ENCODE peak calls at places on chromosomes 2 and 18, in five cellular contexts. B, J, M, G and C are unnamed samples.

GRCh38 chr18:45249306-45249705 is 366.0 kb upstream of the SLC14A2 start:
- DNase-seq in B (peak), M (no peak), J (no peak), G (no peak), C (peak)

GRCh38 chr18:39424261-39424660 is 1858.7 kb upstream of the CELF4 start:
- DNase-seq in J (no peak), M (no peak), G (no peak), B (peak), C (no peak)

GRCh38 chr2:184920451-184920965 is 322.2 kb downstream of the ZNF804A start:
- DNase-seq in M (no peak), B (peak), J (no peak), G (peak), C (no peak)

GRCh38 chr2:84435331-84436081 is 23.6 kb downstream of the SUCLG1 start:
- DNase-seq in M (no peak), G (no peak), J (no peak), B (peak), C (peak)

GRCh38 chr2:18623782-18624181 is 34.4 kb upstream of the NT5C1B start:
- DNase-seq in G (no peak), B (peak), J (no peak), M (no peak), C (no peak)

GRCh38 chr2:109545828-109546713 is 67.7 kb downstream of the SEPTIN10 start:
- DNase-seq in M (peak), G (peak), B (peak), J (peak), C (peak)

GRCh38 chr2:232292395-232293154 is 86.0 kb upstream of the ALPP start:
- DNase-seq in B (peak), M (peak), J (no peak), G (peak), C (peak)

GRCh38 chr2:127763776-127764175 is 47.2 kb downstream of the WDR33 start:
- DNase-seq in G (no peak), J (no peak), M (no peak), B (peak), C (no peak)

GRCh38 chr2:241216211-241216761 is 27.8 kb downstream of the ANO7 start:
- DNase-seq in J (no peak), B (no peak), G (peak), M (peak), C (peak)

GRCh38 chr2:120803764-120804335 is 68.2 kb downstream of the GLI2 start:
- DNase-seq in G (peak), M (no peak), B (no peak), J (no peak), C (no peak)

GRCh38 chr2:230924470-230925341 is at the start of gene GPR55:
- DNase-seq in B (no peak), J (peak), M (peak), G (no peak), C (peak)

GRCh38 chr2:239578381-239578780 is 177.6 kb upstream of the HDAC4 start:
- DNase-seq in G (no peak), B (no peak), M (no peak), J (no peak), C (no peak)

GRCh38 chr18:45136381-45137088 is 455.8 kb downstream of the SETBP1 start:
- DNase-seq in J (no peak), G (no peak), M (no peak), B (no peak), C (no peak)

GRCh38 chr18:8860845-8861642 is 155.7 kb downstream of the MTCL1 start:
- DNase-seq in J (no peak), M (no peak), G (no peak), B (no peak), C (no peak)

GRCh38 chr2:241072151-241072550 is 29.9 kb downstream of the MTERF4 start:
- DNase-seq in M (no peak), J (no peak), B (no peak), G (no peak), C (no peak)

GRCh38 chr2:27016801-27017325 is 15.9 kb upstream of the TMEM214 start:
- DNase-seq in J (peak), M (peak), G (peak), B (peak), C (no peak)

GRCh38 chr18:22626771-22627170 is 209.1 kb upstream of the CTAGE1 start:
- DNase-seq in B (no peak), G (no peak), M (no peak), J (no peak), C (no peak)

GRCh38 chr2:136486115-136486514 is 279.2 kb upstream of the THSD7B start:
- DNase-seq in B (no peak), G (no peak), J (no peak), M (no peak), C (no peak)

GRCh38 chr2:239936838-239937581 is 88.1 kb downstream of the NDUFA10 start:
- DNase-seq in J (peak), G (no peak), B (no peak), M (no peak), C (no peak)

GRCh38 chr2:20067992-20068727 is 16.7 kb upstream of the LAPTM4A start:
- DNase-seq in G (no peak), M (no peak), B (peak), J (no peak), C (no peak)

GRCh38 chr2:28506112-28506511 is 10.3 kb downstream of the PLB1 start:
- DNase-seq in J (no peak), B (no peak), G (no peak), M (no peak), C (no peak)

GRCh38 chr18:11150271-11150615 is 874 bp upstream of the PIEZO2 start:
- DNase-seq in M (peak), B (no peak), G (no peak), J (no peak), C (no peak)

GRCh38 chr2:138058427-138058826 is 94.2 kb downstream of the HNMT start:
- DNase-seq in B (no peak), G (no peak), J (no peak), M (no peak), C (no peak)

GRCh38 chr2:160269803-160270570 is 69.9 kb upstream of the ITGB6 start:
- DNase-seq in J (peak), M (peak), B (peak), G (peak), C (peak)

GRCh38 chr2:148594216-148594615 is 50.3 kb upstream of the EPC2 start:
- DNase-seq in G (no peak), J (no peak), B (no peak), M (no peak), C (no peak)

GRCh38 chr2:201980389-201980821 is 53.2 kb upstream of the FZD7 start:
- DNase-seq in G (no peak), B (no peak), M (no peak), J (no peak), C (no peak)

GRCh38 chr18:72119082-72119481 is 425.1 kb downstream of the CBLN2 start:
- DNase-seq in G (no peak), M (no peak), J (no peak), B (no peak), C (no peak)

GRCh38 chr2:218063541-218064295 is 5.3 kb upstream of the RUFY4 start:
- DNase-seq in M (no peak), J (no peak), G (no peak), B (no peak), C (no peak)

GRCh38 chr2:46338674-46339073 is 41.5 kb downstream of the EPAS1 start:
- DNase-seq in J (no peak), M (no peak), G (no peak), B (no peak), C (no peak)
- H3K27ac ChIP-seq in J (peak), M (no peak), G (no peak), B (no peak), C (peak)

GRCh38 chr2:177574357-177574756 is 181.8 kb downstream of the AGPS start:
- DNase-seq in M (peak), B (no peak), G (no peak), J (no peak), C (no peak)
- H3K27ac ChIP-seq in M (no peak), B (no peak), G (no peak), J (no peak), C (no peak)

GRCh38 chr2:73979686-73980085 is 5.0 kb upstream of the TET3 start:
- DNase-seq in J (no peak), M (no peak), B (peak), G (no peak), C (no peak)
- H3K27ac ChIP-seq in J (no peak), M (no peak), B (no peak), G (no peak), C (no peak)

GRCh38 chr2:144796956-144797355 is 277.0 kb upstream of the ZEB2 start:
- DNase-seq in J (no peak), G (no peak), M (no peak), B (peak), C (no peak)

GRCh38 chr2:144801766-144802165 is 281.8 kb upstream of the ZEB2 start:
- DNase-seq in B (peak), G (no peak), M (peak), J (no peak), C (no peak)

GRCh38 chr2:144798019-144798418 is 278.1 kb upstream of the ZEB2 start:
- DNase-seq in M (no peak), B (peak), G (no peak), J (no peak), C (no peak)

GRCh38 chr2:144801325-144801724 is 281.4 kb upstream of the ZEB2 start:
- DNase-seq in B (no peak), M (no peak), G (no peak), J (no peak), C (no peak)
- H3K27ac ChIP-seq in B (no peak), M (no peak), G (no peak), J (no peak), C (no peak)

DNA sequence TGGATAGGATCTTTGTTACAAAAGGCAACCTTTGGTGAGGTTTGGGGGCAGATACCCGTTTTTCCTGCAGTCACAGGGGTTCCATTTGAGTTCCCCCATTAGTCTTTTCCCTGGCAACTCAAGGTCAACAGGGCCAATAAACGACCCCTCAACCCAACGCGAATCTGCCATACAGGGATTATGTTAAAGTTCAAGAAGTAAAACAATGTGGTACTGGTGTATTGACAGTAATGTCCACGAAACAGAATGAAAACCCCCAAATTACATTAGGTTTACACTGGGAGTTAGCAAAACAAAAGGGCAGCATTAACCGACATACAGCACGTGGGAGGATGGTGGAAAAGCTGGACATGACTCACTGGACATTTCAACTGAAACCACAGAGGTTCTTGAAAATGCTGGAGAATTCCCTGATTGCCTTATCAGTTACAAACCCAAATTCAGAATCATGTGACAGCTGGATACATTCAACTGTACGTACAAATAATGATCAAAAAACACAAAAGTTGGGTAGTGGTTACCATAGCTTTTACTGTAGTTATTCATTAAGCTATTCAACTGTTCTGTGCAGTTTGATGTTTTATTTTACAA is 4.9 kb upstream of the IMP4 start:
- DNase-seq in B (peak), J (no peak), M (no peak), G (no peak), C (no peak)
- H3K27ac ChIP-seq in B (no peak), J (no peak), M (no peak), G (peak), C (no peak)